ENCODE peak calls at places on chromosomes 16 and 17, in six cellular contexts. P, S, O, B, U and E are unnamed samples.

GRCh38 chr17:78831688-78832540 is 8.7 kb downstream of the USP36 start:
- DNase-seq in P (peak; percentile 62), S (no peak), O (no peak), B (no peak), U (no peak), E (no peak)

GRCh38 chr17:37570527-37571093 is 38.6 kb downstream of the SYNRG start:
- DNase-seq in P (peak; percentile 60), S (peak; percentile 81), O (peak; percentile 66), B (peak; percentile 47), U (no peak), E (peak; percentile 69)

GRCh38 chr17:57051886-57052342 is 33.1 kb upstream of the AKAP1 start:
- DNase-seq in P (no peak), S (no peak), O (no peak), B (no peak), U (no peak), E (no peak)

GRCh38 chr17:19294443-19294842 is 57.3 kb downstream of the EPN2 start:
- DNase-seq in P (no peak), S (no peak), O (no peak), B (no peak), U (no peak), E (no peak)

GRCh38 chr17:29825604-29826003 is 104.4 kb downstream of the SSH2 start:
- DNase-seq in P (peak; percentile 31), S (no peak), O (no peak), B (no peak), U (no peak), E (no peak)

GRCh38 chr16:31273676-31274075 is 13.9 kb downstream of the ITGAM start:
- DNase-seq in P (no peak), S (no peak), O (no peak), B (no peak), U (no peak), E (no peak)

GRCh38 chr17:22409160-22409751 is 716.9 kb downstream of the KCNJ18 start:
- DNase-seq in P (no peak), S (no peak), O (no peak), B (peak; percentile 11), U (no peak), E (no peak)

GRCh38 chr17:6710317-6710716 is 2.9 kb downstream of the SLC13A5 start:
- DNase-seq in P (no peak), S (peak; percentile 34), O (no peak), B (peak; percentile 30), U (no peak), E (no peak)

GRCh38 chr17:1907818-1908698 is 78.3 kb downstream of the RPA1 start:
- DNase-seq in P (no peak), S (no peak), O (peak; percentile 25), B (no peak), U (no peak), E (no peak)

GRCh38 chr16:82192665-82193064 is 22.6 kb upstream of the MPHOSPH6 start:
- DNase-seq in P (no peak), S (no peak), O (peak; percentile 86), B (no peak), U (no peak), E (peak; percentile 92)

GRCh38 chr17:14760719-14761425 is 460.0 kb downstream of the HS3ST3B1 start:
- DNase-seq in P (peak; percentile 76), S (peak; percentile 50), O (no peak), B (no peak), U (no peak), E (no peak)

GRCh38 chr17:77288115-77288619 is 147.4 kb downstream of the SEC14L1 start:
- DNase-seq in P (no peak), S (peak; percentile 63), O (no peak), B (no peak), U (no peak), E (no peak)

GRCh38 chr17:66306413-66306812 is 4.0 kb downstream of the PRKCA start:
- DNase-seq in P (no peak), S (no peak), O (peak; percentile 20), B (no peak), U (no peak), E (no peak)

GRCh38 chr16:86751081-86752030 is 173.0 kb downstream of the FOXL1 start:
- DNase-seq in P (no peak), S (peak; percentile 13), O (peak; percentile 86), B (no peak), U (no peak), E (peak; percentile 27)

GRCh38 chr16:80852261-80852872 is 48.0 kb upstream of the CDYL2 start:
- DNase-seq in P (peak; percentile 31), S (peak; percentile 46), O (peak; percentile 53), B (peak; percentile 37), U (no peak), E (peak; percentile 44)

GRCh38 chr17:70037498-70037897 is 37.5 kb upstream of the KCNJ16 start:
- DNase-seq in P (no peak), S (no peak), O (no peak), B (no peak), U (no peak), E (no peak)

GRCh38 chr17:60695960-60696359 is 18.3 kb downstream of the BCAS3 start:
- DNase-seq in P (no peak), S (no peak), O (no peak), B (no peak), U (no peak), E (no peak)

GRCh38 chr17:48647103-48647963 is 21.2 kb upstream of the HOXB9 start:
- DNase-seq in P (no peak), S (peak; percentile 63), O (no peak), B (no peak), U (no peak), E (peak; percentile 26)

GRCh38 chr17:7577327-7578199 is 1.9 kb upstream of the CD68 start:
- DNase-seq in P (no peak), S (no peak), O (no peak), B (no peak), U (no peak), E (no peak)

GRCh38 chr16:88442811-88443576 is 10.1 kb upstream of the ZFPM1 start:
- DNase-seq in P (peak; percentile 77), S (peak; percentile 76), O (peak; percentile 45), B (peak; percentile 85), U (no peak), E (peak; percentile 77)

GRCh38 chr16:11668590-11669379 is 530 bp downstream of the SNN start:
- DNase-seq in P (no peak), S (no peak), O (no peak), B (no peak), U (no peak), E (no peak)

GRCh38 chr17:81250286-81251090 is 11.4 kb downstream of the NDUFAF8 start:
- DNase-seq in P (no peak), S (no peak), O (no peak), B (no peak), U (no peak), E (no peak)

GRCh38 chr17:10563991-10564660 is 14.7 kb upstream of the MYH2 start:
- DNase-seq in P (no peak), S (no peak), O (no peak), B (no peak), U (no peak), E (no peak)

GRCh38 chr16:68416057-68417046 is 32.0 kb downstream of the SMPD3 start:
- DNase-seq in P (no peak), S (no peak), O (no peak), B (no peak), U (no peak), E (peak; percentile 48)

GRCh38 chr16:89324056-89325010 is 106.8 kb downstream of the ZNF778 start:
- DNase-seq in P (no peak), S (no peak), O (no peak), B (no peak), U (peak; percentile 90), E (no peak)

GRCh38 chr16:4365014-4365406 is 6.6 kb upstream of the VASN start:
- DNase-seq in P (no peak), S (no peak), O (no peak), B (no peak), U (peak; percentile 25), E (peak; percentile 48)

GRCh38 chr16:69761983-69762842 is at the start of gene WWP2:
- DNase-seq in P (peak; percentile 77), S (peak; percentile 82), O (peak; percentile 46), B (peak; percentile 87), U (peak; percentile 34), E (peak; percentile 90)

DNA sequence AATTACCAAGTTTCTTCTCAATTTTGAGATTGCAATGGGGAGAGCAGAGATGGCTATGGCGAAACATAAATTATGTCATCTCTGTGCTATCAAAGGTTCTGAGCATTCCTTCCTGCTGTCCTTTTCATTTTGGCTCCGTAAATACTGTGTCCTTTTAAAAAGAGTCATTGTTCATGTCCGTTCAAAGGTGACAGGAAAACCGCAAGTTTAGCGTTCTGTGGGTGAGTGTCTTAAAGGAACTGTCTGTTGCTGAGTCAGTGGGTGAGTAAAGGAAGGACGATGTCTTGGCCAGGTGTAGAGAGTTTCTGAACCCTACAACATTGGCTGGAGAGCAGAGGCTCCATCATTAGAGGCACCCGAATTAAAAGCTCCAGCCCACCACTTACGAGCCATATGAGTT is 754.0 kb upstream of the EEF2KMT start:
- DNase-seq in P (no peak), S (no peak), O (no peak), B (no peak), U (no peak), E (peak; percentile 1)
- TF ChIP-seq MYC in P (no peak), S (no peak), O (no peak), B (no peak), U (no peak), E (no peak)

GRCh38 chr16:84270531-84270930 is 24.1 kb upstream of the WFDC1 start:
- DNase-seq in P (no peak), S (no peak), O (no peak), B (no peak), U (no peak), E (no peak)
- TF ChIP-seq MAX in P (no peak), S (no peak), O (no peak), B (no peak), U (no peak), E (no peak)

DNA sequence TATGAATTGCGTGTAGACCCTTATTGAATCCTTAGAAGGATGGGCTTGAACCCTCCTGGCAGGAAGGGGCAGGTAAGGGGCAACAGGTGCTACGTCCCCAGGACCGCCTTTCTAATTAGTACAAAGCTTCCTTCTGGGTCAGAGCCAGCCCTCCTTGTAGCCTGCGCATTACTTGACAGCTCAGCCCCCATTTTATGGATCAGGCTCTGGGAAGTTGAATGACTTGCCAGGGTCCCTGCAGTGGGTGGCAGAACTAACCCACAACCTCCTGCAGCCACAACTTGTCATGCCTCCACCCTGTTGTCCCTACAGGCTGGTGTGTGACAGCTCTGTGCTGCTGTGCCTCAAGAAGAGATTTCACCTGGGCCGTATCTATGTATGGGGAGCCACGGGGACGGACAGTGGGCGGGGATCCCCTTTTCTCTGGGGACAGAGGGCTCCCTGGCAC is 2.7 kb downstream of the MYO15B start:
- DNase-seq in P (no peak), S (no peak), O (no peak), B (no peak), U (no peak), E (no peak)
- TF ChIP-seq MYC in P (no peak), S (no peak), O (no peak), B (no peak), U (no peak), E (no peak)

GRCh38 chr17:44780161-44780560 is 21.4 kb downstream of the ADAM11 start:
- DNase-seq in P (no peak), S (no peak), O (no peak), B (no peak), U (no peak), E (no peak)

GRCh38 chr17:44780845-44781480 is 22.2 kb downstream of the ADAM11 start:
- DNase-seq in P (no peak), S (no peak), O (no peak), B (no peak), U (no peak), E (no peak)

GRCh38 chr17:44777394-44778348 is 18.9 kb downstream of the ADAM11 start:
- DNase-seq in P (no peak), S (no peak), O (no peak), B (no peak), U (no peak), E (no peak)

GRCh38 chr17:44778656-44779210 is 19.9 kb downstream of the ADAM11 start:
- DNase-seq in P (no peak), S (no peak), O (no peak), B (no peak), U (no peak), E (no peak)

GRCh38 chr17:44779211-44780025 is 20.6 kb downstream of the ADAM11 start:
- DNase-seq in P (peak; percentile 66), S (peak; percentile 83), O (peak; percentile 79), B (peak; percentile 88), U (peak; percentile 17), E (peak; percentile 79)
- TF ChIP-seq MAX in P (peak; percentile 65), S (peak; percentile 71), O (no peak), B (peak; percentile 41), U (no peak), E (no peak)